ENCODE peak calls at places on chromosome 10, in six cellular contexts. I, L, F, M, B and T are unnamed samples.

GRCh38 chr10:27743736-27744477 is 1.7 kb downstream of the MKX start:
- DNase-seq in F (no peak), I (peak), M (peak), B (no peak), L (peak), T (no peak)

GRCh38 chr10:57338823-57339558 is 928.7 kb downstream of the IPMK start:
- DNase-seq in I (peak), F (no peak), L (peak), M (no peak), B (no peak), T (peak)

GRCh38 chr10:35412336-35412735 is 76.0 kb downstream of the CCNY start:
- DNase-seq in M (no peak), I (peak), B (no peak), L (no peak), F (no peak), T (no peak)

GRCh38 chr10:43160067-43160918 is 22.0 kb downstream of the CSGALNACT2 start:
- DNase-seq in I (peak), B (no peak), F (no peak), M (no peak), L (no peak), T (no peak)

GRCh38 chr10:47372726-47373125 is 11.4 kb downstream of the ZNF488 start:
- DNase-seq in M (no peak), L (no peak), F (no peak), I (no peak), B (no peak), T (no peak)

GRCh38 chr10:72340510-72340895 is 14.2 kb downstream of the DNAJB12 start:
- DNase-seq in F (peak), L (peak), B (no peak), I (no peak), M (peak), T (peak)

GRCh38 chr10:14683246-14683645 is 91.5 kb downstream of the FAM107B start:
- DNase-seq in B (no peak), I (peak), M (no peak), F (no peak), L (peak), T (no peak)

GRCh38 chr10:5560142-5560843 is 35.5 kb downstream of the CALML3 start:
- DNase-seq in F (no peak), L (no peak), I (no peak), M (no peak), B (no peak), T (no peak)

GRCh38 chr10:98519936-98520335 is 73.2 kb upstream of the HPS1 start:
- DNase-seq in B (no peak), F (no peak), M (no peak), I (no peak), L (no peak), T (no peak)

DNA sequence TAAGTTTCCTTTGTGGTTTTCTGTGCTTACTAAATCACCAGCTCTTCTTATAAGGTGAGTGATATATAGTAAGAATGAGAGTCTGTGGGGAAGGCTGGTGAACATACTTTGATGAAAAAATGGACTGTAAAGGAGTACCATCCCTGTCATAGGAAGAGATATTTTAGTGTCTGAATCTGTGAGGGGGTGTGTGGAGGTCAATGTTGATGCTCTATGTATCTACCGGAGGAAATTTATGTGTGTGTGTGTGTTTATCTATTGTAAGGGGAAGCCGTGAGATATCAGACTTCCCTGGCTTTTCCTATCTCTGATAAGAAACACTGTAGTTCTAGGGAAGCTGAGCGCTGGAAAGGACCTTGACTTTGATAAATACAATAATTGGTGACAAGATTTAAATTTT is 179.0 kb downstream of the PCDH15 start:
- DNase-seq in B (no peak), M (no peak), F (no peak), I (no peak), L (no peak), T (no peak)
- TF ChIP-seq POLR2A in B (no peak), M (no peak), F (no peak), I (no peak), L (no peak), T (no peak)

GRCh38 chr10:102850025-102850518 is 4.0 kb upstream of the BORCS7 start:
- DNase-seq in L (no peak), I (no peak), M (no peak), F (no peak), B (no peak), T (no peak)

GRCh38 chr10:102859911-102860310 is 5.9 kb downstream of the BORCS7 start:
- DNase-seq in F (no peak), I (no peak), M (no peak), B (no peak), L (peak), T (no peak)

GRCh38 chr10:102856758-102857424 is 2.8 kb downstream of the BORCS7 start:
- DNase-seq in F (no peak), M (no peak), I (no peak), L (no peak), B (peak), T (peak)

DNA sequence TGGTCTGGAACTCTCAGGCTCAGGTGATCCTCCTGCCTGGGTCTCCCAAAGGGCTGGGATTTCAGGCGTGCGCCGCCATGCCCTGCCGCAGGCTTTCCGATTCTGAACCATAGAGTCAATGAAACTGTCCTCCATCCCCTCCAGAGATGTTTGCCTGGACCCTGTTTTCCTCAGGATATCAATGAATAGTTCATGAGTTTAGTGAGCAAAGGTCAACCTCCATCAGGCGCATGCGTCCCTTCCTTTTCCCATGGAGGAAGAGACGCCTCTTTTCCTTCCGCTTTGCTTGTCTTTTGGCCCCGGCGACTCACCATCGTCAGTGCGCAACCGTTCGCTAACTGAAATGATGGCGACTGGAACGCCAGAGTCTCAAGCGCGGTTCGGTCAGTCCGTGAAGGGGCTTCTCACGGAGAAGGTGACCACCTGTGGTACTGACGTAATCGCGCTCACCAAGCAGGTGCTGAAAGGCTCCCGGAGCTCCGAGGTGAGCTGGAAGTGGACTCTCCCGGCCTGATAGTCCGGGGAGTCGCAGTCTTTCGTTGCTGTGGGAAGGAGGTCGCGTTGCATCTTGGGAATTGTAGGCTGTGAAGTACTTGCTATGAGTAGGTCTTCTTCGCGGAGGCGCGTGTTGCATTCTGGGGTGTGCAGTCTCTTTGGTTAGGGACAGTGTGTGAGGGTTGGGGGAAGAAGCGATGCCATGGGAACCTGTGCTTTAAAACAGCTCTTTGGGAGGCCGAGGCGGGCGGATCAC is at the start of gene BORCS7:
- DNase-seq in L (peak), F (peak), I (peak), B (peak), M (peak), T (peak)
- TF ChIP-seq POLR2A in L (peak), F (peak), I (peak), B (peak), M (peak), T (peak)

GRCh38 chr10:119138341-119139306 is 26.9 kb downstream of the SFXN4 start:
- DNase-seq in M (no peak), F (no peak), B (no peak), L (no peak), I (no peak), T (no peak)
- TF ChIP-seq POLR2A in M (no peak), F (no peak), B (no peak), L (no peak), I (no peak), T (no peak)

GRCh38 chr10:118912961-118913360 is 116.6 kb upstream of the NANOS1 start:
- DNase-seq in I (no peak), F (no peak), L (no peak), M (no peak), B (peak), T (no peak)

GRCh38 chr10:118914626-118915025 is 114.9 kb upstream of the NANOS1 start:
- DNase-seq in L (no peak), B (peak), M (no peak), F (no peak), I (no peak), T (no peak)

GRCh38 chr10:118915161-118915560 is 114.4 kb upstream of the NANOS1 start:
- DNase-seq in M (no peak), F (no peak), I (no peak), B (peak), L (no peak), T (no peak)

GRCh38 chr10:118911361-118911760 is 118.2 kb upstream of the NANOS1 start:
- DNase-seq in M (no peak), L (no peak), B (peak), F (no peak), I (peak), T (no peak)

GRCh38 chr10:118913825-118914224 is 115.7 kb upstream of the NANOS1 start:
- DNase-seq in I (no peak), B (peak), F (no peak), L (no peak), M (no peak), T (no peak)
- TF ChIP-seq POLR2A in I (no peak), B (no peak), F (no peak), L (no peak), M (no peak), T (no peak)

GRCh38 chr10:74870191-74870590 is 43.8 kb downstream of the KAT6B start:
- DNase-seq in L (no peak), M (no peak), B (no peak), F (no peak), I (no peak), T (no peak)
- TF ChIP-seq POLR2A in L (no peak), M (no peak), B (no peak), F (no peak), I (no peak), T (no peak)